ENCODE peak calls at places on chromosomes 2 and 18, in seven cellular contexts. One of them, this sample, is unnamed.

GRCh38 chr2:12970861-12971260 is 254.1 kb downstream of the TRIB2 start:
- DNase-seq in retinal pigment epithelial cell: no peak
- DNase-seq in ovary: no peak
- DNase-seq in tibial artery: no peak
- DNase-seq in suprapubic skin: no peak
- DNase-seq in stomach: no peak
- DNase-seq in A549: no peak
- DNase-seq in this sample: peak

GRCh38 chr18:7871560-7872456 is 304.7 kb downstream of the PTPRM start:
- DNase-seq in stomach: no peak
- DNase-seq in retinal pigment epithelial cell: no peak
- DNase-seq in A549: peak
- DNase-seq in suprapubic skin: no peak
- DNase-seq in ovary: no peak
- DNase-seq in tibial artery: no peak
- DNase-seq in this sample: no peak

GRCh38 chr2:80126596-80127189 is 177.9 kb downstream of the LRRTM1 start:
- DNase-seq in retinal pigment epithelial cell: peak
- DNase-seq in tibial artery: no peak
- DNase-seq in A549: no peak
- DNase-seq in ovary: no peak
- DNase-seq in suprapubic skin: no peak
- DNase-seq in stomach: no peak
- DNase-seq in this sample: peak

GRCh38 chr2:99706734-99707133 is 216.9 kb upstream of the REV1 start:
- DNase-seq in stomach: no peak
- DNase-seq in A549: no peak
- DNase-seq in retinal pigment epithelial cell: no peak
- DNase-seq in ovary: no peak
- DNase-seq in tibial artery: no peak
- DNase-seq in suprapubic skin: no peak
- DNase-seq in this sample: no peak

GRCh38 chr2:236286866-236287545 is 22.8 kb upstream of the ASB18 start:
- DNase-seq in tibial artery: no peak
- DNase-seq in A549: no peak
- DNase-seq in retinal pigment epithelial cell: no peak
- DNase-seq in ovary: no peak
- DNase-seq in suprapubic skin: no peak
- DNase-seq in stomach: no peak
- DNase-seq in this sample: no peak

GRCh38 chr2:10519067-10519740 is 71.1 kb upstream of the ODC1 start:
- DNase-seq in ovary: no peak
- DNase-seq in suprapubic skin: no peak
- DNase-seq in retinal pigment epithelial cell: no peak
- DNase-seq in tibial artery: no peak
- DNase-seq in stomach: no peak
- DNase-seq in A549: no peak
- DNase-seq in this sample: no peak

GRCh38 chr2:100781009-100781325 is 39.0 kb upstream of the NPAS2 start:
- DNase-seq in tibial artery: no peak
- DNase-seq in A549: no peak
- DNase-seq in retinal pigment epithelial cell: no peak
- DNase-seq in ovary: no peak
- DNase-seq in stomach: no peak
- DNase-seq in suprapubic skin: no peak
- DNase-seq in this sample: no peak

GRCh38 chr2:191474459-191474858 is 203.5 kb upstream of the NABP1 start:
- DNase-seq in tibial artery: no peak
- DNase-seq in A549: no peak
- DNase-seq in retinal pigment epithelial cell: no peak
- DNase-seq in suprapubic skin: no peak
- DNase-seq in ovary: no peak
- DNase-seq in stomach: no peak
- DNase-seq in this sample: peak

GRCh38 chr18:67362906-67363305 is 153.6 kb downstream of the DSEL start:
- DNase-seq in retinal pigment epithelial cell: no peak
- DNase-seq in tibial artery: no peak
- DNase-seq in A549: no peak
- DNase-seq in ovary: no peak
- DNase-seq in stomach: no peak
- DNase-seq in suprapubic skin: no peak
- DNase-seq in this sample: no peak

GRCh38 chr2:106956879-106957278 is 70.9 kb upstream of the ST6GAL2 start:
- DNase-seq in A549: no peak
- DNase-seq in tibial artery: no peak
- DNase-seq in ovary: no peak
- DNase-seq in retinal pigment epithelial cell: peak
- DNase-seq in suprapubic skin: no peak
- DNase-seq in stomach: no peak
- DNase-seq in this sample: peak

GRCh38 chr2:218745559-218746469 is 35.2 kb downstream of the TTLL4 start:
- DNase-seq in tibial artery: no peak
- DNase-seq in ovary: no peak
- DNase-seq in suprapubic skin: no peak
- DNase-seq in retinal pigment epithelial cell: peak
- DNase-seq in A549: no peak
- DNase-seq in stomach: peak
- DNase-seq in this sample: peak

GRCh38 chr2:26636935-26637334 is 4.2 kb downstream of the CIB4 start:
- DNase-seq in retinal pigment epithelial cell: no peak
- DNase-seq in ovary: no peak
- DNase-seq in tibial artery: no peak
- DNase-seq in suprapubic skin: no peak
- DNase-seq in A549: no peak
- DNase-seq in stomach: no peak
- DNase-seq in this sample: no peak

GRCh38 chr2:191539068-191539467 is 138.9 kb upstream of the NABP1 start:
- DNase-seq in tibial artery: no peak
- DNase-seq in retinal pigment epithelial cell: no peak
- DNase-seq in stomach: no peak
- DNase-seq in suprapubic skin: no peak
- DNase-seq in ovary: no peak
- DNase-seq in A549: peak
- DNase-seq in this sample: peak

GRCh38 chr2:12076810-12077209 is 330.4 kb downstream of the LPIN1 start:
- DNase-seq in tibial artery: no peak
- DNase-seq in retinal pigment epithelial cell: peak
- DNase-seq in A549: no peak
- DNase-seq in ovary: no peak
- DNase-seq in stomach: no peak
- DNase-seq in suprapubic skin: no peak
- DNase-seq in this sample: no peak

GRCh38 chr18:31661965-31662364 is 22.4 kb downstream of the B4GALT6 start:
- DNase-seq in retinal pigment epithelial cell: no peak
- DNase-seq in ovary: no peak
- DNase-seq in tibial artery: no peak
- DNase-seq in stomach: no peak
- DNase-seq in suprapubic skin: no peak
- DNase-seq in A549: no peak
- DNase-seq in this sample: peak

GRCh38 chr2:1707771-1708351 is 36.5 kb downstream of the PXDN start:
- DNase-seq in retinal pigment epithelial cell: no peak
- DNase-seq in tibial artery: no peak
- DNase-seq in ovary: peak
- DNase-seq in suprapubic skin: no peak
- DNase-seq in stomach: no peak
- DNase-seq in A549: no peak
- DNase-seq in this sample: peak

GRCh38 chr2:35830833-35831232 is 524.7 kb upstream of the CRIM1 start:
- DNase-seq in tibial artery: no peak
- DNase-seq in A549: no peak
- DNase-seq in retinal pigment epithelial cell: no peak
- DNase-seq in stomach: no peak
- DNase-seq in suprapubic skin: no peak
- DNase-seq in ovary: no peak
- DNase-seq in this sample: no peak

GRCh38 chr2:177572236-177572671 is 179.7 kb downstream of the AGPS start:
- DNase-seq in tibial artery: no peak
- DNase-seq in A549: no peak
- DNase-seq in ovary: no peak
- DNase-seq in stomach: no peak
- DNase-seq in suprapubic skin: no peak
- DNase-seq in retinal pigment epithelial cell: peak
- DNase-seq in this sample: peak

GRCh38 chr2:126880262-126880800 is 18.4 kb upstream of the TEX51 start:
- DNase-seq in stomach: no peak
- DNase-seq in ovary: no peak
- DNase-seq in suprapubic skin: no peak
- DNase-seq in retinal pigment epithelial cell: no peak
- DNase-seq in tibial artery: peak
- DNase-seq in A549: no peak
- DNase-seq in this sample: no peak

GRCh38 chr2:239948100-239948881 is 76.9 kb downstream of the NDUFA10 start:
- DNase-seq in suprapubic skin: peak
- DNase-seq in tibial artery: peak
- DNase-seq in A549: no peak
- DNase-seq in retinal pigment epithelial cell: no peak
- DNase-seq in ovary: no peak
- DNase-seq in stomach: peak
- DNase-seq in this sample: no peak

GRCh38 chr2:9655441-9656269 is 24.9 kb upstream of the YWHAQ start:
- DNase-seq in tibial artery: no peak
- DNase-seq in retinal pigment epithelial cell: no peak
- DNase-seq in stomach: no peak
- DNase-seq in suprapubic skin: no peak
- DNase-seq in A549: no peak
- DNase-seq in ovary: no peak
- DNase-seq in this sample: peak

GRCh38 chr2:230226090-230226551 is 585 bp downstream of the SP140 start:
- DNase-seq in tibial artery: no peak
- DNase-seq in stomach: no peak
- DNase-seq in A549: no peak
- DNase-seq in ovary: no peak
- DNase-seq in retinal pigment epithelial cell: no peak
- DNase-seq in suprapubic skin: no peak
- DNase-seq in this sample: no peak
- H3K4me3 ChIP-seq in tibial artery: no peak
- H3K4me3 ChIP-seq in stomach: peak
- H3K4me3 ChIP-seq in A549: no peak
- H3K4me3 ChIP-seq in ovary: no peak
- H3K4me3 ChIP-seq in retinal pigment epithelial cell: no peak
- H3K4me3 ChIP-seq in suprapubic skin: peak
- H3K4me3 ChIP-seq in this sample: no peak

GRCh38 chr18:42030586-42031182 is 75.7 kb downstream of the PIK3C3 start:
- DNase-seq in suprapubic skin: no peak
- DNase-seq in retinal pigment epithelial cell: no peak
- DNase-seq in stomach: no peak
- DNase-seq in ovary: no peak
- DNase-seq in tibial artery: no peak
- DNase-seq in A549: peak
- DNase-seq in this sample: no peak
- TF ChIP-seq CTCF in suprapubic skin: peak
- TF ChIP-seq CTCF in retinal pigment epithelial cell: peak
- TF ChIP-seq CTCF in stomach: peak
- TF ChIP-seq CTCF in ovary: no peak
- TF ChIP-seq CTCF in tibial artery: no peak
- TF ChIP-seq CTCF in A549: peak
- TF ChIP-seq CTCF in this sample: peak

GRCh38 chr2:58427572-58428285 is 186.6 kb upstream of the FANCL start:
- DNase-seq in stomach: peak
- DNase-seq in A549: no peak
- DNase-seq in retinal pigment epithelial cell: no peak
- DNase-seq in ovary: peak
- DNase-seq in tibial artery: no peak
- DNase-seq in suprapubic skin: no peak
- DNase-seq in this sample: peak

GRCh38 chr2:58425368-58425767 is 184.2 kb upstream of the FANCL start:
- DNase-seq in ovary: no peak
- DNase-seq in stomach: no peak
- DNase-seq in tibial artery: no peak
- DNase-seq in A549: no peak
- DNase-seq in suprapubic skin: no peak
- DNase-seq in retinal pigment epithelial cell: no peak
- DNase-seq in this sample: no peak

GRCh38 chr2:58429285-58429874 is 188.3 kb upstream of the FANCL start:
- DNase-seq in stomach: no peak
- DNase-seq in suprapubic skin: no peak
- DNase-seq in A549: no peak
- DNase-seq in tibial artery: no peak
- DNase-seq in ovary: no peak
- DNase-seq in retinal pigment epithelial cell: no peak
- DNase-seq in this sample: no peak

GRCh38 chr2:58428286-58428552 is 187.1 kb upstream of the FANCL start:
- DNase-seq in suprapubic skin: no peak
- DNase-seq in retinal pigment epithelial cell: no peak
- DNase-seq in stomach: no peak
- DNase-seq in tibial artery: no peak
- DNase-seq in A549: peak
- DNase-seq in ovary: no peak
- DNase-seq in this sample: no peak

DNA sequence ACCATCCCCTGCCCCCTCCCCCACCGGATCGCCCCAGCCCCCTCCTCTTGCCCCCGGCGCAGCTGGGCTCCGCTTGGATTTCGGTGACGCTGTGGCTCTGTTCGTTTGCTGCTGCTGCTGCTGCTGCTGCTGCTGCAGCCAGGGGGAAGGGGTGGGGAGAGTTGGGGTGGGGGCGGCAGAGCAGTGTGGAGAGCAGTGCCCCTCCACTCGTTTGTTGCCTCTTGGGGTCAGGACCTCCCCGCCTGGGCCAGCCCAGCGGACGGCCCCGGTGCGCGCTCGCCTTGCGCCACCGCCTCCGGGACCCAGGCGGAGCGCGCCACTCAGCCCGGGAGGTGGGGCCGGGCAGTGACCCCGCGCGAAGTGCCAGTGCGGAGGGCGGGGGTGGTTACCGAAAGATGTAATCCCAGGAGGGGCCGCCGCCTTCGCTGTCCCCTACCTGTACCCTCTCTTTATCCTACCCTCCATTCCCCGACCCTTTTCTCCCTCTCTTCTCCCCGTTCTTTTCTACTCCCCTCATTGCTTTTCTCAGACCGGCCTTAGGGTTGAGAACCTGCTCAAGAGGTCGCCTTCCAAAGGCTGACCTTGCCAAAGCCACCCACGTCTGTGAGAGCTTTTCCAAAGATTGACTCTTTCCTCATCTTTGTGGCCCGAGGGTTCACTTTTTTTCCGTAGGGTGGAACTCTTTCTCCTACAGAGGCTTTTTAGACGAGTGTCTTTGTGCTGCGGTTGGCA is 187.6 kb upstream of the FANCL start:
- DNase-seq in stomach: no peak
- DNase-seq in retinal pigment epithelial cell: no peak
- DNase-seq in A549: peak
- DNase-seq in suprapubic skin: no peak
- DNase-seq in ovary: peak
- DNase-seq in tibial artery: no peak
- DNase-seq in this sample: no peak
- H3K4me3 ChIP-seq in stomach: peak
- H3K4me3 ChIP-seq in retinal pigment epithelial cell: peak
- H3K4me3 ChIP-seq in A549: peak
- H3K4me3 ChIP-seq in suprapubic skin: peak
- H3K4me3 ChIP-seq in ovary: peak
- H3K4me3 ChIP-seq in tibial artery: no peak
- H3K4me3 ChIP-seq in this sample: no peak

DNA sequence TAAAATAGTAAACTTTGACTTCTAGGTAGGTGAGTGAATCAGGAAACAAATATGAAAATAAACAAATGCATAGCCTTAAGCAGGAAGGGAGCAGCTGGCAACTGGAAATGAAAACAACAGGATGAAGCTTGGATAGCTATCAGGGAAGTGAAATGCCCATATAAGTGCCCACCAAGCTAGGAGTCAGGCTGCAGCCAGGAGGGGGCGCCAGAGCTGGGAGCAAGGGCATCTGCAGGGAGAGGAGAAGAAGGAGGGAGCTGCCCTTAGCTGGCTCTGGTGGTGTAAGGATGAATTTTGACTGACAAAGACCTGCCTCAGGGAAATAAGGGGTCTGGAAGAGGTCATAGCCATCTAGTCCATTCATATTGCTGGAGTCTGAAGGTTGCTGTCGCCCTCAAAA is 298.3 kb downstream of the TDRD15 start:
- DNase-seq in stomach: no peak
- DNase-seq in tibial artery: no peak
- DNase-seq in suprapubic skin: no peak
- DNase-seq in ovary: no peak
- DNase-seq in retinal pigment epithelial cell: no peak
- DNase-seq in A549: no peak
- DNase-seq in this sample: no peak
- TF ChIP-seq CTCF in stomach: no peak
- TF ChIP-seq CTCF in tibial artery: no peak
- TF ChIP-seq CTCF in suprapubic skin: peak
- TF ChIP-seq CTCF in ovary: no peak
- TF ChIP-seq CTCF in retinal pigment epithelial cell: peak
- TF ChIP-seq CTCF in A549: no peak
- TF ChIP-seq CTCF in this sample: no peak

This sample was measured in fibroblast of the aortic adventitia.